ENCODE peak calls at places on chromosomes 3 and 15, in seven cellular contexts. One of them, this sample, is unnamed. For H3K36me3 and H3K4me1, the result is how much of the 10 kb centered on the place peaks cover.

GRCh38 chr3:190322604-190323240 is 476 bp upstream of the CLDN1 start:
- DNase-seq in breast epithelium: no peak
- DNase-seq in spleen: no peak
- DNase-seq in heart left ventricle: no peak
- DNase-seq in upper lobe of left lung: no peak
- DNase-seq in HCT116: no peak
- DNase-seq in tibial nerve: peak
- DNase-seq in this sample: no peak

GRCh38 chr3:192155194-192155593 is 572.1 kb downstream of the FGF12 start:
- DNase-seq in tibial nerve: no peak
- DNase-seq in HCT116: no peak
- DNase-seq in upper lobe of left lung: no peak
- DNase-seq in heart left ventricle: no peak
- DNase-seq in spleen: no peak
- DNase-seq in breast epithelium: no peak
- DNase-seq in this sample: no peak

GRCh38 chr3:189490337-189490736 is 140.9 kb upstream of the TP63 start:
- DNase-seq in tibial nerve: no peak
- DNase-seq in spleen: no peak
- DNase-seq in heart left ventricle: no peak
- DNase-seq in breast epithelium: no peak
- DNase-seq in upper lobe of left lung: no peak
- DNase-seq in HCT116: no peak
- DNase-seq in this sample: no peak

GRCh38 chr15:66294157-66294931 is 976 bp downstream of the DIS3L start:
- DNase-seq in upper lobe of left lung: no peak
- DNase-seq in spleen: no peak
- DNase-seq in HCT116: no peak
- DNase-seq in heart left ventricle: no peak
- DNase-seq in breast epithelium: no peak
- DNase-seq in tibial nerve: peak
- DNase-seq in this sample: no peak

GRCh38 chr3:38375488-38376097 is 29.0 kb downstream of the XYLB start:
- DNase-seq in heart left ventricle: no peak
- DNase-seq in upper lobe of left lung: no peak
- DNase-seq in spleen: no peak
- DNase-seq in HCT116: no peak
- DNase-seq in breast epithelium: no peak
- DNase-seq in tibial nerve: no peak
- DNase-seq in this sample: no peak

GRCh38 chr15:88716543-88717341 is 77.9 kb downstream of the ISG20 start:
- DNase-seq in breast epithelium: no peak
- DNase-seq in tibial nerve: no peak
- DNase-seq in heart left ventricle: no peak
- DNase-seq in upper lobe of left lung: no peak
- DNase-seq in HCT116: no peak
- DNase-seq in spleen: no peak
- DNase-seq in this sample: no peak

GRCh38 chr15:51732661-51733060 is 4.8 kb downstream of the LYSMD2 start:
- DNase-seq in upper lobe of left lung: no peak
- DNase-seq in tibial nerve: no peak
- DNase-seq in breast epithelium: no peak
- DNase-seq in heart left ventricle: no peak
- DNase-seq in spleen: no peak
- DNase-seq in HCT116: no peak
- DNase-seq in this sample: no peak

GRCh38 chr15:40941528-40942336 is 11.5 kb upstream of the CHAC1 start:
- DNase-seq in breast epithelium: peak
- DNase-seq in spleen: peak
- DNase-seq in HCT116: no peak
- DNase-seq in heart left ventricle: peak
- DNase-seq in tibial nerve: peak
- DNase-seq in upper lobe of left lung: peak
- DNase-seq in this sample: peak

GRCh38 chr15:77592768-77593167 is 39.9 kb downstream of the LINGO1 start:
- DNase-seq in HCT116: no peak
- DNase-seq in heart left ventricle: no peak
- DNase-seq in tibial nerve: no peak
- DNase-seq in upper lobe of left lung: no peak
- DNase-seq in spleen: no peak
- DNase-seq in breast epithelium: no peak
- DNase-seq in this sample: no peak

GRCh38 chr3:129555176-129555575 is 12.2 kb downstream of the H1-8 start:
- DNase-seq in HCT116: no peak
- DNase-seq in breast epithelium: no peak
- DNase-seq in heart left ventricle: peak
- DNase-seq in spleen: no peak
- DNase-seq in tibial nerve: no peak
- DNase-seq in upper lobe of left lung: no peak
- DNase-seq in this sample: no peak

GRCh38 chr15:28995721-28996120 is 109.9 kb downstream of the APBA2 start:
- DNase-seq in upper lobe of left lung: no peak
- DNase-seq in heart left ventricle: no peak
- DNase-seq in breast epithelium: no peak
- DNase-seq in spleen: no peak
- DNase-seq in HCT116: no peak
- DNase-seq in tibial nerve: no peak
- DNase-seq in this sample: no peak

GRCh38 chr3:70832035-70832795 is 519.8 kb upstream of the MDFIC2 start:
- DNase-seq in upper lobe of left lung: peak
- DNase-seq in heart left ventricle: peak
- DNase-seq in breast epithelium: no peak
- DNase-seq in spleen: no peak
- DNase-seq in tibial nerve: peak
- DNase-seq in HCT116: no peak
- DNase-seq in this sample: no peak

GRCh38 chr15:60727661-60728060 is 248.7 kb upstream of the ICE2 start:
- DNase-seq in HCT116: no peak
- DNase-seq in heart left ventricle: no peak
- DNase-seq in tibial nerve: no peak
- DNase-seq in upper lobe of left lung: no peak
- DNase-seq in breast epithelium: no peak
- DNase-seq in spleen: no peak
- DNase-seq in this sample: no peak

GRCh38 chr3:139982404-139982803 is 47.4 kb downstream of the CLSTN2 start:
- DNase-seq in breast epithelium: no peak
- DNase-seq in upper lobe of left lung: no peak
- DNase-seq in HCT116: no peak
- DNase-seq in heart left ventricle: no peak
- DNase-seq in tibial nerve: no peak
- DNase-seq in spleen: no peak
- DNase-seq in this sample: no peak

GRCh38 chr15:67922971-67923646 is 83.3 kb upstream of the RNU6-1 start:
- DNase-seq in upper lobe of left lung: no peak
- DNase-seq in heart left ventricle: no peak
- DNase-seq in HCT116: no peak
- DNase-seq in breast epithelium: no peak
- DNase-seq in tibial nerve: no peak
- DNase-seq in spleen: no peak
- DNase-seq in this sample: no peak

GRCh38 chr15:27059610-27060202 is 88.7 kb downstream of the GABRG3 start:
- DNase-seq in spleen: no peak
- DNase-seq in tibial nerve: peak
- DNase-seq in breast epithelium: no peak
- DNase-seq in HCT116: peak
- DNase-seq in heart left ventricle: no peak
- DNase-seq in upper lobe of left lung: peak
- DNase-seq in this sample: peak

GRCh38 chr15:69813881-69814280 is 283.8 kb downstream of the TLE3 start:
- DNase-seq in spleen: no peak
- DNase-seq in HCT116: no peak
- DNase-seq in breast epithelium: no peak
- DNase-seq in upper lobe of left lung: no peak
- DNase-seq in heart left ventricle: no peak
- DNase-seq in tibial nerve: no peak
- DNase-seq in this sample: no peak

GRCh38 chr3:180264479-180264878 is 227.7 kb upstream of the PEX5L start:
- DNase-seq in breast epithelium: no peak
- DNase-seq in heart left ventricle: no peak
- DNase-seq in spleen: no peak
- DNase-seq in HCT116: no peak
- DNase-seq in tibial nerve: no peak
- DNase-seq in upper lobe of left lung: no peak
- DNase-seq in this sample: no peak

GRCh38 chr3:186054481-186055399 is 54.1 kb downstream of the ETV5 start:
- DNase-seq in heart left ventricle: no peak
- DNase-seq in tibial nerve: no peak
- DNase-seq in HCT116: no peak
- DNase-seq in upper lobe of left lung: no peak
- DNase-seq in breast epithelium: no peak
- DNase-seq in spleen: no peak
- DNase-seq in this sample: no peak

GRCh38 chr15:100902436-100903190 is 16.5 kb upstream of the LRRK1 start:
- DNase-seq in spleen: peak
- DNase-seq in breast epithelium: peak
- DNase-seq in heart left ventricle: peak
- DNase-seq in HCT116: no peak
- DNase-seq in tibial nerve: peak
- DNase-seq in upper lobe of left lung: peak
- DNase-seq in this sample: peak

GRCh38 chr3:104578558-104578957 is 788.2 kb upstream of the ALCAM start:
- DNase-seq in tibial nerve: no peak
- DNase-seq in upper lobe of left lung: no peak
- DNase-seq in heart left ventricle: no peak
- DNase-seq in HCT116: no peak
- DNase-seq in spleen: no peak
- DNase-seq in breast epithelium: no peak
- DNase-seq in this sample: no peak

DNA sequence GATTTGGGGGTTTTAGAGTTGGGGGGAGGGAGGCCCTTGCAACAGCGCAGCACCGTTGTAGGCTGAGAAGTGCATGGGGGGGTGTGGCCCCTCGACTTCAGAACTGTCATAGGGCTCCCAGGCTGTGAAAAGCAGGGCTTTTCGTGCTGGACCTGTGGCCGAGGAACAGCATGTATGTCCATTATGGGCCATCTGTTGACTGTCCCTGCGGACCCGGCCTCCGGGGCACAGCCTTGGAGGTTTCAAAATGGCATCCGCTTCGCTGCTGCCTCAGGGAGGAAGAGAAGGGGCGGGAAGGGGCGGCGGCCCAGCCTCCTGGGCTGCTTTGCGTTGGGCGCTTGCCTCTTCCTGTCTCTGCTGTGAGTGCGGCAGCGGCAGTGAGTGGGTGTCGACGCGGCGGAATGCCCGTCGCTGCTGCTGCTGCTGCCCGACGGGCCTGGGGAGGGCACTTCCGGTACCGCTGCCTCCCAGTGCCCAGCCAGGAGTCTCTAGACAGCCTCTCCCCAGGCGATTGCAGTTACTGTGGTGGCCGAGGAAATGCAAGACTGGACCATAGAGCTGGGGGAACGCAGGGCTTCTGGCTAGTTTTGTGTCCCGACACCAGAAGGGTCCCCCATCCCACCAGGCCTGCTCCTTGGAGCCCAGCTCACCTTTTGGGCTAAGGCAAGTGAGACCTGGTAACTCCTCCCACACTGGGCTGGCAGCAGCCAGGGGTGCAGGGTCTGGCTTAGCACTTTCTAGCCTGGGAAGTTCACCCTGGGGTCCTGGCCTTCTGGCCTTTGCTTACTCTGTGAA is 1.9 kb downstream of the GNAI2 start:
- DNase-seq in spleen: peak
- DNase-seq in upper lobe of left lung: peak
- DNase-seq in breast epithelium: peak
- DNase-seq in heart left ventricle: peak
- DNase-seq in HCT116: no peak
- DNase-seq in tibial nerve: peak
- DNase-seq in this sample: peak
- TF ChIP-seq POLR2A in spleen: peak
- TF ChIP-seq POLR2A in upper lobe of left lung: no peak
- TF ChIP-seq POLR2A in breast epithelium: peak
- TF ChIP-seq POLR2A in heart left ventricle: no peak
- TF ChIP-seq POLR2A in HCT116: no peak
- TF ChIP-seq POLR2A in tibial nerve: peak
- TF ChIP-seq POLR2A in this sample: peak

GRCh38 chr3:73028803-73029202 is 32.2 kb downstream of the PPP4R2 start:
- DNase-seq in HCT116: no peak
- DNase-seq in tibial nerve: no peak
- DNase-seq in upper lobe of left lung: no peak
- DNase-seq in spleen: no peak
- DNase-seq in heart left ventricle: no peak
- DNase-seq in breast epithelium: no peak
- DNase-seq in this sample: no peak

GRCh38 chr3:73026702-73027101 is 30.1 kb downstream of the PPP4R2 start:
- DNase-seq in spleen: no peak
- DNase-seq in HCT116: no peak
- DNase-seq in tibial nerve: no peak
- DNase-seq in heart left ventricle: no peak
- DNase-seq in upper lobe of left lung: no peak
- DNase-seq in breast epithelium: no peak
- DNase-seq in this sample: no peak

GRCh38 chr3:73029321-73029796 is 32.1 kb upstream of the EBLN2 start:
- DNase-seq in upper lobe of left lung: no peak
- DNase-seq in breast epithelium: no peak
- DNase-seq in HCT116: no peak
- DNase-seq in heart left ventricle: no peak
- DNase-seq in spleen: no peak
- DNase-seq in tibial nerve: peak
- DNase-seq in this sample: no peak

GRCh38 chr3:73030073-73030597 is 31.3 kb upstream of the EBLN2 start:
- DNase-seq in heart left ventricle: no peak
- DNase-seq in upper lobe of left lung: no peak
- DNase-seq in breast epithelium: no peak
- DNase-seq in tibial nerve: no peak
- DNase-seq in HCT116: no peak
- DNase-seq in spleen: no peak
- DNase-seq in this sample: no peak

GRCh38 chr3:73031573-73032103 is 29.8 kb upstream of the EBLN2 start:
- DNase-seq in breast epithelium: no peak
- DNase-seq in heart left ventricle: no peak
- DNase-seq in spleen: no peak
- DNase-seq in HCT116: no peak
- DNase-seq in upper lobe of left lung: no peak
- DNase-seq in tibial nerve: no peak
- DNase-seq in this sample: no peak
- H3K36me3 ChIP-seq in breast epithelium: under half
- H3K36me3 ChIP-seq in heart left ventricle: under half
- H3K36me3 ChIP-seq in spleen: under half
- H3K36me3 ChIP-seq in HCT116: under half
- H3K36me3 ChIP-seq in upper lobe of left lung: under half
- H3K36me3 ChIP-seq in tibial nerve: under half
- H3K36me3 ChIP-seq in this sample: under half

GRCh38 chr3:9890249-9891071 is at the start of gene JAGN1:
- DNase-seq in spleen: peak
- DNase-seq in upper lobe of left lung: peak
- DNase-seq in breast epithelium: peak
- DNase-seq in heart left ventricle: peak
- DNase-seq in HCT116: peak
- DNase-seq in tibial nerve: peak
- DNase-seq in this sample: peak
- H3K4me1 ChIP-seq in spleen: under half
- H3K4me1 ChIP-seq in upper lobe of left lung: under half
- H3K4me1 ChIP-seq in breast epithelium: under half
- H3K4me1 ChIP-seq in heart left ventricle: under half
- H3K4me1 ChIP-seq in HCT116: under half
- H3K4me1 ChIP-seq in tibial nerve: under half
- H3K4me1 ChIP-seq in this sample: under half

DNA sequence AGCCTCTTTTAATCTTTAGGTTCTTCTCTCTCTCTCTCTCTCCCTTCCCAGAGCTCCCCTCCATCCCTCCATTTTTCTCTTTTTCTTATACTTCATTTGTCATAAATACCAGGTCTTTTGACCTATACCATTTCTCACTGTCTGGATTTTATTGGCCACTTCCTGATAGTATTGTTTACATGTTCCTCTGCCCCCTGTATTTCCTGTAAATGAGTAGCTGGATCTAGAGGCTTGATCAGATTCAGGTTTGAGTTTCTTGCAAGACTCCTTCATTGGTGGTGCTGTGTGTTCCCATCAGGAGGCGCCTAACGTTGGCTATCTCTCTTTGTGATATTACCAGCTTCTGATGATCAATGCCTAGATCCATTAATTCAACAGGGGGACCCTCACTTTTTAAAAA is 42.2 kb downstream of the DAPK2 start:
- DNase-seq in tibial nerve: no peak
- DNase-seq in upper lobe of left lung: no peak
- DNase-seq in heart left ventricle: no peak
- DNase-seq in spleen: no peak
- DNase-seq in HCT116: no peak
- DNase-seq in breast epithelium: no peak
- DNase-seq in this sample: no peak
- TF ChIP-seq POLR2A in tibial nerve: no peak
- TF ChIP-seq POLR2A in upper lobe of left lung: no peak
- TF ChIP-seq POLR2A in heart left ventricle: no peak
- TF ChIP-seq POLR2A in spleen: no peak
- TF ChIP-seq POLR2A in HCT116: no peak
- TF ChIP-seq POLR2A in breast epithelium: no peak
- TF ChIP-seq POLR2A in this sample: no peak